ENCODE peak calls at places on chromosomes 2 and 18, in nine cellular contexts. One of them, this sample, is unnamed.

GRCh38 chr2:237488901-237489860 is 2.1 kb downstream of the MLPH start:
- DNase-seq in GM06990: no peak
- DNase-seq in cardiac fibroblast: peak; percentile 42
- DNase-seq in endodermal cell: peak; percentile 71
- DNase-seq in dorsolateral prefrontal cortex: no peak
- DNase-seq in BJ: no peak
- DNase-seq in cardiac muscle cell: no peak
- DNase-seq in astrocyte of the spinal cord: peak; percentile 65
- DNase-seq in WTC11: no peak
- DNase-seq in this sample: no peak

GRCh38 chr2:66346241-66346664 is 88.7 kb upstream of the MEIS1 start:
- DNase-seq in GM06990: no peak
- DNase-seq in cardiac fibroblast: no peak
- DNase-seq in endodermal cell: peak; percentile 70
- DNase-seq in dorsolateral prefrontal cortex: no peak
- DNase-seq in BJ: no peak
- DNase-seq in cardiac muscle cell: no peak
- DNase-seq in astrocyte of the spinal cord: no peak
- DNase-seq in WTC11: no peak
- DNase-seq in this sample: no peak

GRCh38 chr2:198657520-198658121 is 800.1 kb downstream of the SATB2 start:
- DNase-seq in GM06990: no peak
- DNase-seq in cardiac fibroblast: peak; percentile 32
- DNase-seq in endodermal cell: peak; percentile 63
- DNase-seq in dorsolateral prefrontal cortex: no peak
- DNase-seq in BJ: no peak
- DNase-seq in cardiac muscle cell: peak; percentile 46
- DNase-seq in astrocyte of the spinal cord: peak; percentile 22
- DNase-seq in WTC11: peak; percentile 31
- DNase-seq in this sample: peak; percentile 15

GRCh38 chr2:215355801-215356200 is 43.9 kb downstream of the ATIC start:
- DNase-seq in GM06990: no peak
- DNase-seq in cardiac fibroblast: peak; percentile 81
- DNase-seq in endodermal cell: no peak
- DNase-seq in dorsolateral prefrontal cortex: no peak
- DNase-seq in BJ: no peak
- DNase-seq in cardiac muscle cell: no peak
- DNase-seq in astrocyte of the spinal cord: peak; percentile 68
- DNase-seq in WTC11: no peak
- DNase-seq in this sample: no peak

GRCh38 chr2:131034122-131035051 is 58.9 kb downstream of the FAM168B start:
- DNase-seq in GM06990: no peak
- DNase-seq in cardiac fibroblast: peak; percentile 17
- DNase-seq in endodermal cell: peak; percentile 82
- DNase-seq in dorsolateral prefrontal cortex: peak; percentile 82
- DNase-seq in BJ: no peak
- DNase-seq in cardiac muscle cell: peak; percentile 79
- DNase-seq in astrocyte of the spinal cord: no peak
- DNase-seq in WTC11: peak; percentile 60
- DNase-seq in this sample: peak; percentile 42

GRCh38 chr18:57666818-57667497 is 45.3 kb upstream of the NARS1 start:
- DNase-seq in GM06990: no peak
- DNase-seq in cardiac fibroblast: peak; percentile 83
- DNase-seq in endodermal cell: no peak
- DNase-seq in dorsolateral prefrontal cortex: no peak
- DNase-seq in BJ: no peak
- DNase-seq in cardiac muscle cell: no peak
- DNase-seq in astrocyte of the spinal cord: no peak
- DNase-seq in WTC11: no peak
- DNase-seq in this sample: no peak

GRCh38 chr2:190533968-190534309 is 583 bp downstream of the NEMP2 start:
- DNase-seq in GM06990: peak; percentile 61
- DNase-seq in cardiac fibroblast: no peak
- DNase-seq in endodermal cell: no peak
- DNase-seq in dorsolateral prefrontal cortex: no peak
- DNase-seq in BJ: no peak
- DNase-seq in cardiac muscle cell: no peak
- DNase-seq in astrocyte of the spinal cord: no peak
- DNase-seq in WTC11: no peak
- DNase-seq in this sample: no peak

GRCh38 chr2:235171511-235172130 is 219.8 kb downstream of the SH3BP4 start:
- DNase-seq in GM06990: no peak
- DNase-seq in cardiac fibroblast: peak; percentile 89
- DNase-seq in endodermal cell: no peak
- DNase-seq in dorsolateral prefrontal cortex: no peak
- DNase-seq in BJ: peak; percentile 53
- DNase-seq in cardiac muscle cell: no peak
- DNase-seq in astrocyte of the spinal cord: peak; percentile 64
- DNase-seq in WTC11: no peak
- DNase-seq in this sample: no peak

GRCh38 chr18:31424383-31424988 is 23.1 kb upstream of the DSG3 start:
- DNase-seq in GM06990: no peak
- DNase-seq in cardiac fibroblast: peak; percentile 32
- DNase-seq in endodermal cell: peak; percentile 87
- DNase-seq in dorsolateral prefrontal cortex: no peak
- DNase-seq in BJ: no peak
- DNase-seq in cardiac muscle cell: peak; percentile 71
- DNase-seq in astrocyte of the spinal cord: peak; percentile 43
- DNase-seq in WTC11: peak; percentile 72
- DNase-seq in this sample: no peak

DNA sequence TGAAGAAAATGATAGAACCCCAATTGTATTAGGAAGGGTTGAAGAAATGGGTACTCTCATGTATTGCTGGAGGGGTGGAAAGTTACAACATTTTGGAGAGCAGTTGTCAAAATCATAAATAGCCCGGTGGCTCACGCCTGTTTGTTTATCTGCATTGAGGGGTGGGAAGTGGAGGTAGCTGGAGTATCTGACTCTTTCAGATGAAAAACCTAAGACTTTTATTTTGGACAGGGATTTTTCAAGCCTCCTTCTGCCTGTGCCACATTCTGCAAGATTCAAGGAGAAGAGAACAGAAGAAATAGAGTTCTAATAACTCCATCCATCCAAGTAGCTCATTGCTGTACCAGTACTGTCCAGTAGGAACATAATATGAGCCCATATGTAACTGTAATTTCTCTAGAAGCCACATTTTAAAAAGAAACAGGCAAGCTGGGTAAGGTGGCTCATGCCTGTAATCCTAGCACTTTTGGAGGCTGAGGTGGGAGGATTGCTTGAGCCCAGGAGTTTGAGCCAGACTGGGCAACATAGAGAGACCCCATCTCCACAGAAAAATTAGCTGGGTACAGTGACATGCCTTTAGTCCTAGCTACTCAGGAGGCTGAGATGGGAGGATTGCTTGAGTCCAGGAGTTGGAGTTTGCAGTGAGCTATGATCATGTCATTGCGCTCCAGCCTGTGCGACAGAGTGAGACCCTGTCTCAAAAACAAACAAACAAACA is 35.5 kb upstream of the NT5DC4 start:
- DNase-seq in GM06990: no peak
- DNase-seq in cardiac fibroblast: no peak
- DNase-seq in endodermal cell: no peak
- DNase-seq in dorsolateral prefrontal cortex: no peak
- DNase-seq in BJ: no peak
- DNase-seq in cardiac muscle cell: no peak
- DNase-seq in astrocyte of the spinal cord: no peak
- DNase-seq in WTC11: no peak
- DNase-seq in this sample: no peak
- TF ChIP-seq CTCF in GM06990: no peak
- TF ChIP-seq CTCF in cardiac fibroblast: peak; percentile 15
- TF ChIP-seq CTCF in endodermal cell: peak; percentile 56
- TF ChIP-seq CTCF in dorsolateral prefrontal cortex: no peak
- TF ChIP-seq CTCF in BJ: peak; percentile 22
- TF ChIP-seq CTCF in cardiac muscle cell: no peak
- TF ChIP-seq CTCF in astrocyte of the spinal cord: peak; percentile 15
- TF ChIP-seq CTCF in WTC11: no peak
- TF ChIP-seq CTCF in this sample: peak; percentile 28

GRCh38 chr2:232439758-232440135 is 16.2 kb upstream of the ALPI start:
- DNase-seq in GM06990: no peak
- DNase-seq in cardiac fibroblast: no peak
- DNase-seq in endodermal cell: peak; percentile 63
- DNase-seq in dorsolateral prefrontal cortex: no peak
- DNase-seq in BJ: no peak
- DNase-seq in cardiac muscle cell: no peak
- DNase-seq in astrocyte of the spinal cord: no peak
- DNase-seq in WTC11: no peak
- DNase-seq in this sample: no peak
- TF ChIP-seq CTCF in GM06990: no peak
- TF ChIP-seq CTCF in cardiac fibroblast: no peak
- TF ChIP-seq CTCF in endodermal cell: peak; percentile 66
- TF ChIP-seq CTCF in dorsolateral prefrontal cortex: peak; percentile 58
- TF ChIP-seq CTCF in BJ: no peak
- TF ChIP-seq CTCF in cardiac muscle cell: peak; percentile 27
- TF ChIP-seq CTCF in astrocyte of the spinal cord: peak; percentile 13
- TF ChIP-seq CTCF in WTC11: peak; percentile 2
- TF ChIP-seq CTCF in this sample: peak; percentile 46

DNA sequence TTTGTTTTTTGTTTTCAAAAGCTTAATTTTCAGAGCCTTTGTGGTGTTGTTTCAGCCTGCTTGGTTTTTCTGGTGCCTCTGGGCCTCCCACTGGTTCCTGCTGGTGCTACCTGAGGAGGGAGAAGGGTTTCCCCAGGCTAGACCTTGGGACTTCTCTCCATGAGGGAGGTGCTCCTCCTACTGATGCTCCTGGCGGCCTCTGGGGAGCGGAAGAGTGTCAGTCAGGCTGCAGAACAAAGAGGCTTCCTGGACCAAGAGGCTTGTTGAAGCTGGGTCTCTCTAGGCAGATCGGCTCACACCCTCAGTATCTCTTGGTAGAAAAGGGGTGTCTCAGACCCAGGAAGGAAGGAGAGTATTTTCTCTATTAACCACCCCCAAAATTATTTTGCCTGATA is 32.2 kb downstream of the RFX8 start:
- DNase-seq in GM06990: no peak
- DNase-seq in cardiac fibroblast: no peak
- DNase-seq in endodermal cell: peak; percentile 81
- DNase-seq in dorsolateral prefrontal cortex: no peak
- DNase-seq in BJ: no peak
- DNase-seq in cardiac muscle cell: no peak
- DNase-seq in astrocyte of the spinal cord: no peak
- DNase-seq in WTC11: peak; percentile 45
- DNase-seq in this sample: no peak
- TF ChIP-seq CTCF in GM06990: no peak
- TF ChIP-seq CTCF in cardiac fibroblast: no peak
- TF ChIP-seq CTCF in endodermal cell: peak; percentile 52
- TF ChIP-seq CTCF in dorsolateral prefrontal cortex: no peak
- TF ChIP-seq CTCF in BJ: no peak
- TF ChIP-seq CTCF in cardiac muscle cell: peak; percentile 9
- TF ChIP-seq CTCF in astrocyte of the spinal cord: peak; percentile 34
- TF ChIP-seq CTCF in WTC11: no peak
- TF ChIP-seq CTCF in this sample: no peak

GRCh38 chr2:70344195-70344594 is 42.3 kb upstream of the FAM136A start:
- DNase-seq in GM06990: no peak
- DNase-seq in cardiac fibroblast: peak; percentile 43
- DNase-seq in endodermal cell: no peak
- DNase-seq in dorsolateral prefrontal cortex: no peak
- DNase-seq in BJ: no peak
- DNase-seq in cardiac muscle cell: no peak
- DNase-seq in astrocyte of the spinal cord: no peak
- DNase-seq in WTC11: no peak
- DNase-seq in this sample: no peak

GRCh38 chr2:70340075-70340474 is 38.2 kb upstream of the FAM136A start:
- DNase-seq in GM06990: no peak
- DNase-seq in cardiac fibroblast: no peak
- DNase-seq in endodermal cell: no peak
- DNase-seq in dorsolateral prefrontal cortex: no peak
- DNase-seq in BJ: no peak
- DNase-seq in cardiac muscle cell: no peak
- DNase-seq in astrocyte of the spinal cord: no peak
- DNase-seq in WTC11: no peak
- DNase-seq in this sample: no peak

GRCh38 chr2:70336552-70336951 is 34.7 kb upstream of the FAM136A start:
- DNase-seq in GM06990: no peak
- DNase-seq in cardiac fibroblast: no peak
- DNase-seq in endodermal cell: no peak
- DNase-seq in dorsolateral prefrontal cortex: no peak
- DNase-seq in BJ: no peak
- DNase-seq in cardiac muscle cell: no peak
- DNase-seq in astrocyte of the spinal cord: no peak
- DNase-seq in WTC11: no peak
- DNase-seq in this sample: no peak

DNA sequence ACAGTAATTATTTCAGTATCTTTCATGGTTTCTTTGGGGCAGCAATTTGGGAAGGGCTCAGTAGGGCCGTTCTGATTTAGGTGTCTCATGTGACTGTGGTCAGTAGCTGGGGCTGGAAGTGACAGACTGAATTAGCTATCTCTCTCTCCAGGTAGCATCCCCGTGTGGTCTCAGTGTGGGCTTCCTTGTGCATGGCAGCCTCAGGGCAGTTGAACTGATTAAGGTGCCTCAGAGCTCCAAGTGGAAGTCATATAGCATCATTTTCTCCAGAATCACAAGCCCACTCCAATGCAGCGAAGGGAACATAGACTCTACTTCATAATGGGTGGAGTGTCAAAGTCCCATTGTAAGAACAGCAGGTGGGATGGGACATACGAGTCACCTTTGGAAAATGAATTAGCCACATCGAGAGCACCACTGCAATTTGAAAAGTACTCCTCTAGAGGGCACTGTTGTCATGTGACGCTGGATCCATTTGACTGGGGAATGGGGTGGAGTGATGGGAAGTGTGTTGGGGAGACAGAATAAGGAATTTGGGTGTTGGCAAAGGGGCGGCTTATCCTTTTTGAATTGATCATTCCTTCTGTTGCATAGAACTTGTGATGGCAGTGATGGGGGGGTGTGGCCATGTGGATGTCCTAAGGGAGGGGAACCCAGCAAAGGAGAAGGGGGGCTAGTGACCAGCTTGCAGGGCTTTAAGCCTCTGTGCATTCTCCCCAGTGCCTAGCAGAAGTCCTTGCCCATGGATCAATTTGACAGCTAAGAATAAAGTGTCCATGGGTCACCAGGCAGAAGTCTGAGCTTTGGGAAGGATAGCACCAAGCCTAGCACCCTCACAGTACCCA is 39.3 kb upstream of the FAM136A start:
- DNase-seq in GM06990: no peak
- DNase-seq in cardiac fibroblast: peak; percentile 58
- DNase-seq in endodermal cell: peak; percentile 87
- DNase-seq in dorsolateral prefrontal cortex: no peak
- DNase-seq in BJ: no peak
- DNase-seq in cardiac muscle cell: peak; percentile 67
- DNase-seq in astrocyte of the spinal cord: peak; percentile 16
- DNase-seq in WTC11: peak; percentile 53
- DNase-seq in this sample: peak; percentile 32
- TF ChIP-seq CTCF in GM06990: peak; percentile 82
- TF ChIP-seq CTCF in cardiac fibroblast: peak; percentile 79
- TF ChIP-seq CTCF in endodermal cell: peak; percentile 93
- TF ChIP-seq CTCF in dorsolateral prefrontal cortex: peak; percentile 88
- TF ChIP-seq CTCF in BJ: peak; percentile 82
- TF ChIP-seq CTCF in cardiac muscle cell: peak; percentile 82
- TF ChIP-seq CTCF in astrocyte of the spinal cord: peak; percentile 79
- TF ChIP-seq CTCF in WTC11: peak; percentile 66
- TF ChIP-seq CTCF in this sample: peak; percentile 81

GRCh38 chr2:142682528-142682927 is 194.9 kb upstream of the KYNU start:
- DNase-seq in GM06990: no peak
- DNase-seq in cardiac fibroblast: peak; percentile 72
- DNase-seq in endodermal cell: no peak
- DNase-seq in dorsolateral prefrontal cortex: no peak
- DNase-seq in BJ: no peak
- DNase-seq in cardiac muscle cell: no peak
- DNase-seq in astrocyte of the spinal cord: peak; percentile 40
- DNase-seq in WTC11: no peak
- DNase-seq in this sample: no peak
- TF ChIP-seq CTCF in GM06990: peak; percentile 5
- TF ChIP-seq CTCF in cardiac fibroblast: peak; percentile 29
- TF ChIP-seq CTCF in endodermal cell: no peak
- TF ChIP-seq CTCF in dorsolateral prefrontal cortex: peak; percentile 69
- TF ChIP-seq CTCF in BJ: no peak
- TF ChIP-seq CTCF in cardiac muscle cell: peak; percentile 16
- TF ChIP-seq CTCF in astrocyte of the spinal cord: peak; percentile 13
- TF ChIP-seq CTCF in WTC11: no peak
- TF ChIP-seq CTCF in this sample: no peak

This sample was measured in progenitor cell of endocrine pancreas.